ENCODE peak calls at places on chromosomes 1 and 21, in four cellular contexts. M is LNCaP clone FGC; R is effector memory CD4-positive, alpha-beta T cell; U is mesenchymal stem cell. W is an unnamed sample.

GRCh38 chr21:21464691-21465090 is 466.5 kb downstream of the NCAM2 start:
- DNase-seq in M (no peak), R (no peak), U (no peak), W (no peak)

GRCh38 chr1:14774225-14774624 is 175.7 kb downstream of the KAZN start:
- DNase-seq in M (no peak), R (no peak), U (no peak), W (no peak)

GRCh38 chr1:214028999-214029406 is 41.2 kb downstream of the PROX1 start:
- DNase-seq in M (no peak), R (no peak), U (no peak), W (no peak)

GRCh38 chr1:46285730-46286477 is 17.5 kb downstream of the LRRC41 start:
- DNase-seq in M (no peak), R (no peak), U (no peak), W (no peak)

GRCh38 chr1:19447550-19447949 is 37.8 kb downstream of the CAPZB start:
- DNase-seq in M (no peak), R (no peak), U (no peak), W (no peak)

GRCh38 chr1:47658161-47658920 is 220.5 kb downstream of the FOXD2 start:
- DNase-seq in M (no peak), R (no peak), U (no peak), W (no peak)

GRCh38 chr1:227945891-227946623 is 1.7 kb downstream of the WNT9A start:
- DNase-seq in M (no peak), R (no peak), U (peak; percentile 65), W (peak; percentile 35)

GRCh38 chr1:89941110-89941770 is 53.7 kb upstream of the ZNF326 start:
- DNase-seq in M (no peak), R (no peak), U (no peak), W (no peak)

GRCh38 chr1:86703696-86704455 is 500 bp upstream of the SH3GLB1 start:
- DNase-seq in M (no peak), R (peak; percentile 1), U (no peak), W (no peak)

GRCh38 chr1:82538876-82539275 is 738.1 kb downstream of the ADGRL2 start:
- DNase-seq in M (peak; percentile 61), R (no peak), U (peak; percentile 47), W (peak; percentile 68)

GRCh38 chr21:32256873-32257620 is 21.8 kb downstream of the MIS18A start:
- DNase-seq in M (no peak), R (no peak), U (peak; percentile 93), W (peak; percentile 89)

GRCh38 chr1:92441316-92442311 is 45.1 kb downstream of the GFI1 start:
- DNase-seq in M (no peak), R (no peak), U (no peak), W (no peak)

GRCh38 chr1:48808496-48808895 is 31.8 kb upstream of the BEND5 start:
- DNase-seq in M (no peak), R (no peak), U (no peak), W (no peak)

GRCh38 chr1:18923721-18924610 is 21.6 kb upstream of the ALDH4A1 start:
- DNase-seq in M (no peak), R (no peak), U (no peak), W (no peak)

GRCh38 chr1:164588388-164589341 is 29.7 kb downstream of the PBX1 start:
- DNase-seq in M (no peak), R (no peak), U (peak; percentile 83), W (peak; percentile 90)

GRCh38 chr1:25875856-25876692 is 566 bp upstream of the PAQR7 start:
- DNase-seq in M (no peak), R (no peak), U (no peak), W (no peak)

GRCh38 chr1:231139659-231140650 is 21.9 kb upstream of the TRIM67 start:
- DNase-seq in M (no peak), R (no peak), U (peak; percentile 62), W (peak; percentile 90)
- H3K4me3 ChIP-seq in M (no peak overlapping the region), R (no peak overlapping the region), U (no peak overlapping the region), W (no peak overlapping the region)

GRCh38 chr1:50420283-50420682 is 3.0 kb downstream of the DMRTA2 start:
- DNase-seq in M (no peak), R (no peak), U (no peak), W (no peak)

GRCh38 chr1:50419907-50420248 is 3.4 kb downstream of the DMRTA2 start:
- DNase-seq in M (no peak), R (no peak), U (no peak), W (no peak)

GRCh38 chr1:50417946-50418599 is 5.2 kb downstream of the DMRTA2 start:
- DNase-seq in M (no peak), R (no peak), U (no peak), W (no peak)

GRCh38 chr1:50418600-50419109 is 4.6 kb downstream of the DMRTA2 start:
- DNase-seq in M (no peak), R (no peak), U (no peak), W (no peak)

GRCh38 chr1:50419192-50419906 is 3.9 kb downstream of the DMRTA2 start:
- DNase-seq in M (no peak), R (no peak), U (no peak), W (no peak)
- H3K4me3 ChIP-seq in M (no peak overlapping the region), R (no peak overlapping the region), U (peak overlapping the region; percentile 43), W (no peak overlapping the region)

GRCh38 chr1:53888716-53889115 is 881 bp downstream of the YIPF1 start:
- DNase-seq in M (no peak), R (no peak), U (no peak), W (no peak)
- H3K4me3 ChIP-seq in M (peak overlapping the region; percentile 96), R (peak overlapping the region; percentile 91), U (no peak overlapping the region), W (peak overlapping the region; percentile 86)

GRCh38 chr1:66332524-66332853 is 201.5 kb upstream of the SGIP1 start:
- DNase-seq in M (no peak), R (no peak), U (no peak), W (no peak)
- H3K4me3 ChIP-seq in M (peak overlapping the region; percentile 47), R (peak overlapping the region; percentile 94), U (peak overlapping the region; percentile 43), W (peak overlapping the region; percentile 52)

DNA sequence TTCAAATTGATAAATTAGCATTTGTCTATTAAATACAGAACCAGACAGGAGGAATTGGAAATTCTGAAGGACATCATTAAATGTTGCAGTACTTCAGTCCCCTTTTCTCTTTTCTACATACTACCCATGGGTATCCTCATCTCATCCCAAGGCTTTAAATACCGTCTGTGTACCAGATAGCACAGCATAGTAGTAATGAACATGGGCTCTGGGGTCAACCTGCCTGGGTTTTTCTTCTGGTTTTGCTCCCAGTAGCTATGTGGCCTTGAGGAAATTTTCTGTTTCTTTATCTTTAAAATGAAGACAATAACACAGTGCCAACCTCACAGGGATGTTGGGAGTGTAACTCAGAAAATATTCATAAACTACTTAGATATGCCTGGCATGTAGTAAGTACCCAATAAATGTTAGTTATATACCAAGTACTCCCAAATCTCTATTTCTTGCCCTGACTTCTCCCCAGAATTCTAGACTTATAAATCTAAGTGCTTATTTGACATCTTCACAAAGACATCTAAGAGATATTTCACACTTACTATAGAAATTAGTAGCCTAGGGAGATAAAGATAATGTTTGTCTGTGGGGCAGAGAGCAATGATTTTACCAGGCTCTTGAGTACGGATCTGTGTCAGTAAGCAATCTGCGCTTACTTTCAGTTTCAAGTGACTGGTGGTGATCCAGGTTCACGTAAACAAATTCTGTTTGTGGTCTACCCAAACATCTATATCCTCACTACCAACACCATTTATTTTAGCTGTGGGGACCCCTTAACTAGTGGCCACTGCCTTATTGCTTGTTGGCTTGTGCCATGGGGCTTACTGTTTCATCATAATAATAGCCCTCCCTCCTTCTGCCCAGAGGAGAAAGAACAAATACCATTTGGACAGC is 37.3 kb downstream of the VANGL2 start:
- DNase-seq in M (no peak), R (no peak), U (peak; percentile 35), W (no peak)
- H3K4me3 ChIP-seq in M (no peak overlapping the region), R (peak overlapping the region; percentile 47), U (no peak overlapping the region), W (no peak overlapping the region)

W was measured in cardiac fibroblast.